ENCODE peak calls at places on chromosome X, in nine cellular contexts. D is WTC11; X is omental fat pad; Z is psoas muscle; A is adrenal gland; O is amygdala; C is stimulated activated CD8-positive, alpha-beta memory T cell treated with anti-CD3 and anti-CD28 coated beads, Interleukin-4, amount 100 ng/mL, for 48 hours; F is NCI-H774; W is OCI-LY7. S is an unnamed sample.

GRCh38 chrX:136310411-136310810 is 9.6 kb downstream of the ADGRG4 start:
- DNase-seq in D (no peak), X (no peak), Z (no peak), A (peak), O (no peak), C (no peak), F (no peak), W (no peak), S (no peak)

GRCh38 chrX:52262195-52262546 is 77.5 kb downstream of the MAGED4 start:
- DNase-seq in D (no peak), X (no peak), Z (no peak), A (no peak), O (no peak), C (no peak), F (no peak), W (no peak), S (no peak)

GRCh38 chrX:52556741-52557140 is 39.9 kb upstream of the XAGE1B start:
- DNase-seq in D (no peak), X (no peak), Z (no peak), A (no peak), O (no peak), C (no peak), F (no peak), W (no peak), S (no peak)

GRCh38 chrX:24828600-24828999 is 134.9 kb downstream of the POLA1 start:
- DNase-seq in D (no peak), X (no peak), Z (no peak), A (peak), O (no peak), C (no peak), F (no peak), W (no peak), S (no peak)

GRCh38 chrX:72201836-72202536 is 20.4 kb downstream of the PIN4 start:
- DNase-seq in D (no peak), X (no peak), Z (no peak), A (no peak), O (no peak), C (no peak), F (no peak), W (no peak), S (no peak)

GRCh38 chrX:17500145-17500579 is 125.2 kb downstream of the NHS start:
- DNase-seq in D (no peak), X (no peak), Z (no peak), A (no peak), O (no peak), C (no peak), F (no peak), W (no peak), S (no peak)

GRCh38 chrX:132710756-132711155 is 221.9 kb upstream of the MBNL3 start:
- DNase-seq in D (no peak), X (no peak), Z (no peak), A (no peak), O (no peak), C (no peak), F (no peak), W (no peak), S (no peak)

GRCh38 chrX:148537556-148538182 is 37.3 kb downstream of the AFF2 start:
- DNase-seq in D (no peak), X (no peak), Z (no peak), A (no peak), O (no peak), C (no peak), F (no peak), W (peak), S (no peak)

GRCh38 chrX:54894159-54894558 is 26.5 kb upstream of the TRO start:
- DNase-seq in D (no peak), X (no peak), Z (no peak), A (no peak), O (no peak), C (no peak), F (no peak), W (no peak), S (no peak)

GRCh38 chrX:78517124-78517523 is 142.0 kb downstream of the RTL3 start:
- DNase-seq in D (no peak), X (no peak), Z (no peak), A (no peak), O (no peak), C (peak), F (no peak), W (no peak), S (no peak)

GRCh38 chrX:55487143-55487542 is 2.5 kb downstream of the USP51 start:
- DNase-seq in D (no peak), X (no peak), Z (no peak), A (peak), O (no peak), C (no peak), F (no peak), W (no peak), S (no peak)

GRCh38 chrX:49199906-49200771 is at the start of gene SYP:
- DNase-seq in D (peak), X (peak), Z (peak), A (peak), O (peak), C (peak), F (peak), W (peak), S (peak)

GRCh38 chrX:102892103-102892502 is 45.0 kb upstream of the RAB40AL start:
- DNase-seq in D (no peak), X (no peak), Z (no peak), A (no peak), O (no peak), C (no peak), F (no peak), W (no peak), S (no peak)

GRCh38 chrX:18833071-18833731 is 125.8 kb downstream of the PPEF1 start:
- DNase-seq in D (no peak), X (no peak), Z (peak), A (peak), O (peak), C (no peak), F (no peak), W (no peak), S (no peak)

GRCh38 chrX:3815896-3816664 is 102.6 kb upstream of the PRKX start:
- DNase-seq in D (peak), X (peak), Z (peak), A (peak), O (no peak), C (peak), F (no peak), W (peak), S (no peak)

GRCh38 chrX:38438321-38438720 is 85.9 kb downstream of the OTC start:
- DNase-seq in D (peak), X (no peak), Z (no peak), A (no peak), O (no peak), C (no peak), F (no peak), W (no peak), S (no peak)

GRCh38 chrX:27008486-27008885 is 454.7 kb downstream of the PPP4R3C start:
- DNase-seq in D (no peak), X (no peak), Z (no peak), A (no peak), O (no peak), C (no peak), F (no peak), W (no peak), S (peak)

GRCh38 chrX:74343970-74344622 is 40.1 kb downstream of the ZCCHC13 start:
- DNase-seq in D (peak), X (peak), Z (no peak), A (peak), O (no peak), C (peak), F (peak), W (peak), S (peak)

GRCh38 chrX:107684956-107685385 is 56.7 kb downstream of the PRPS1 start:
- DNase-seq in D (peak), X (no peak), Z (peak), A (peak), O (peak), C (peak), F (no peak), W (no peak), S (no peak)

GRCh38 chrX:110041980-110042379 is 39.1 kb downstream of the TMEM164 start:
- DNase-seq in D (no peak), X (no peak), Z (no peak), A (no peak), O (no peak), C (no peak), F (no peak), W (no peak), S (no peak)

GRCh38 chrX:112768563-112768962 is 72.1 kb downstream of the AMOT start:
- DNase-seq in D (no peak), X (no peak), Z (no peak), A (no peak), O (no peak), C (no peak), F (no peak), W (no peak), S (no peak)

GRCh38 chrX:134670241-134670811 is 12.1 kb upstream of the PLAC1 start:
- DNase-seq in D (no peak), X (no peak), Z (peak), A (no peak), O (no peak), C (no peak), F (no peak), W (no peak), S (no peak)

GRCh38 chrX:30219372-30219771 is 4.0 kb downstream of the MAGEB2 start:
- DNase-seq in D (peak), X (no peak), Z (no peak), A (no peak), O (no peak), C (no peak), F (no peak), W (no peak), S (no peak)

GRCh38 chrX:15343075-15343476 is 7.8 kb upstream of the PIGA start:
- DNase-seq in D (no peak), X (no peak), Z (no peak), A (no peak), O (no peak), C (no peak), F (no peak), W (no peak), S (no peak)

GRCh38 chrX:47854474-47854873 is 17.8 kb downstream of the ZNF81 start:
- DNase-seq in D (peak), X (no peak), Z (no peak), A (peak), O (no peak), C (no peak), F (no peak), W (peak), S (no peak)

GRCh38 chrX:68508799-68509198 is 9.9 kb downstream of the YIPF6 start:
- DNase-seq in D (no peak), X (no peak), Z (no peak), A (no peak), O (no peak), C (no peak), F (no peak), W (no peak), S (no peak)

S was measured in SHP77 treated with DMSO at 0.1 percent for 48 hours.